ENCODE peak calls at places on chromosomes 13 and 19, in ten cellular contexts. Z is cardiac muscle cell, R is testis, C is tibial nerve, S is K562, W is CD14-positive monocyte, D is heart right ventricle, H is DND-41, U is progenitor cell of endocrine pancreas, P is lung. F is an unnamed sample.

GRCh38 chr13:114264886-114265611 is 16.4 kb upstream of the UPF3A start:
- DNase-seq in Z (no peak), R (no peak), C (no peak), S (no peak), W (no peak), D (no peak), H (no peak), U (no peak), P (no peak), F (no peak)

GRCh38 chr13:102930566-102930965 is 84.7 kb downstream of the ERCC5 start:
- DNase-seq in Z (no peak), R (no peak), C (no peak), S (no peak), W (no peak), D (no peak), H (no peak), U (no peak), P (no peak), F (no peak)

GRCh38 chr13:95002968-95003813 is 290.8 kb upstream of the SOX21 start:
- DNase-seq in Z (no peak), R (no peak), C (no peak), S (no peak), W (no peak), D (no peak), H (no peak), U (no peak), P (peak), F (peak)

GRCh38 chr19:38213911-38214625 is 10.0 kb downstream of the DPF1 start:
- DNase-seq in Z (peak), R (no peak), C (no peak), S (no peak), W (no peak), D (no peak), H (peak), U (no peak), P (no peak), F (no peak)

GRCh38 chr13:46469064-46469463 is 82.0 kb upstream of the RUBCNL start:
- DNase-seq in Z (peak), R (no peak), C (no peak), S (no peak), W (no peak), D (no peak), H (no peak), U (no peak), P (no peak), F (no peak)

GRCh38 chr13:95145587-95145986 is 155.7 kb downstream of the ABCC4 start:
- DNase-seq in Z (no peak), R (no peak), C (no peak), S (no peak), W (no peak), D (no peak), H (no peak), U (no peak), P (no peak), F (no peak)

GRCh38 chr19:46785054-46785979 is 3.1 kb downstream of the SLC1A5 start:
- DNase-seq in Z (peak), R (no peak), C (no peak), S (no peak), W (no peak), D (no peak), H (no peak), U (no peak), P (no peak), F (no peak)

GRCh38 chr19:4510435-4511255 is 7.6 kb downstream of the PLIN4 start:
- DNase-seq in Z (no peak), R (no peak), C (no peak), S (no peak), W (no peak), D (no peak), H (no peak), U (no peak), P (no peak), F (no peak)

GRCh38 chr13:110714798-110715394 is 1.4 kb downstream of the ING1 start:
- DNase-seq in Z (peak), R (peak), C (peak), S (no peak), W (no peak), D (peak), H (peak), U (peak), P (peak), F (peak)

GRCh38 chr13:39417131-39417530 is 185.9 kb downstream of the LHFPL6 start:
- DNase-seq in Z (peak), R (no peak), C (no peak), S (no peak), W (no peak), D (no peak), H (no peak), U (no peak), P (no peak), F (peak)

GRCh38 chr13:110116072-110116487 is 190.9 kb downstream of the COL4A1 start:
- DNase-seq in Z (peak), R (peak), C (no peak), S (peak), W (no peak), D (no peak), H (peak), U (peak), P (peak), F (peak)

GRCh38 chr19:40282209-40282580 is 3.0 kb downstream of the AKT2 start:
- DNase-seq in Z (no peak), R (no peak), C (no peak), S (no peak), W (no peak), D (no peak), H (no peak), U (no peak), P (no peak), F (no peak)

GRCh38 chr19:3881272-3882040 is 971 bp downstream of the ATCAY start:
- DNase-seq in Z (no peak), R (no peak), C (no peak), S (no peak), W (no peak), D (no peak), H (peak), U (no peak), P (no peak), F (no peak)

GRCh38 chr19:4966591-4966990 is 2.3 kb upstream of the KDM4B start:
- DNase-seq in Z (no peak), R (no peak), C (no peak), S (no peak), W (no peak), D (no peak), H (no peak), U (no peak), P (no peak), F (no peak)

GRCh38 chr19:55158848-55159793 is 1.6 kb upstream of the TNNI3 start:
- DNase-seq in Z (peak), R (no peak), C (no peak), S (peak), W (no peak), D (peak), H (no peak), U (no peak), P (no peak), F (no peak)

GRCh38 chr19:31154021-31154420 is 195.2 kb downstream of the TSHZ3 start:
- DNase-seq in Z (peak), R (no peak), C (no peak), S (no peak), W (no peak), D (no peak), H (no peak), U (no peak), P (no peak), F (no peak)

GRCh38 chr13:36758345-36758744 is 60.7 kb upstream of the RFXAP start:
- DNase-seq in Z (no peak), R (peak), C (no peak), S (no peak), W (no peak), D (no peak), H (no peak), U (no peak), P (peak), F (no peak)

GRCh38 chr19:44819246-44819832 is 10.4 kb downstream of the BCAM start:
- DNase-seq in Z (no peak), R (no peak), C (no peak), S (no peak), W (no peak), D (no peak), H (no peak), U (no peak), P (no peak), F (no peak)

GRCh38 chr13:57740719-57741118 is 109.2 kb downstream of the PCDH17 start:
- DNase-seq in Z (no peak), R (no peak), C (no peak), S (no peak), W (no peak), D (peak), H (no peak), U (no peak), P (no peak), F (no peak)

GRCh38 chr13:111187879-111188643 is 73.0 kb downstream of the ARHGEF7 start:
- DNase-seq in Z (peak), R (no peak), C (no peak), S (no peak), W (no peak), D (no peak), H (peak), U (no peak), P (no peak), F (no peak)

GRCh38 chr13:33483471-33483870 is 197.9 kb upstream of the STARD13 start:
- DNase-seq in Z (no peak), R (no peak), C (no peak), S (no peak), W (no peak), D (no peak), H (no peak), U (no peak), P (no peak), F (no peak)

GRCh38 chr13:99370476-99371272 is 63.5 kb upstream of the GPR183 start:
- DNase-seq in Z (no peak), R (no peak), C (no peak), S (no peak), W (no peak), D (no peak), H (no peak), U (no peak), P (no peak), F (no peak)

GRCh38 chr13:44439615-44440014 is 66.0 kb downstream of the SERP2 start:
- DNase-seq in Z (no peak), R (no peak), C (no peak), S (no peak), W (no peak), D (no peak), H (no peak), U (no peak), P (no peak), F (no peak)

GRCh38 chr19:48608798-48609263 is 2.3 kb downstream of the SPACA4 start:
- DNase-seq in Z (peak), R (no peak), C (no peak), S (peak), W (no peak), D (no peak), H (peak), U (no peak), P (no peak), F (no peak)

GRCh38 chr13:25380741-25381324 is 9.1 kb downstream of the ATP8A2 start:
- DNase-seq in Z (no peak), R (no peak), C (no peak), S (no peak), W (no peak), D (no peak), H (no peak), U (no peak), P (no peak), F (no peak)

GRCh38 chr13:105952233-105952767 is 583.2 kb downstream of the EFNB2 start:
- DNase-seq in Z (no peak), R (no peak), C (no peak), S (no peak), W (no peak), D (no peak), H (no peak), U (no peak), P (no peak), F (no peak)

GRCh38 chr13:60326273-60326672 is 70.7 kb upstream of the TDRD3 start:
- DNase-seq in Z (no peak), R (no peak), C (no peak), S (no peak), W (no peak), D (no peak), H (no peak), U (no peak), P (no peak), F (no peak)
- TF ChIP-seq CTCF in Z (no peak), R (no peak), C (no peak), S (no peak), W (no peak), D (no peak), H (no peak), U (no peak), P (no peak), F (no peak)

GRCh38 chr19:11116507-11116906 is 27.2 kb downstream of the LDLR start:
- DNase-seq in Z (no peak), R (no peak), C (no peak), S (no peak), W (no peak), D (no peak), H (no peak), U (no peak), P (no peak), F (no peak)
- TF ChIP-seq CTCF in Z (no peak), R (no peak), C (no peak), S (no peak), W (no peak), D (no peak), H (no peak), U (no peak), P (no peak), F (no peak)

GRCh38 chr19:13883665-13884064 is 6.7 kb downstream of the NANOS3 start:
- DNase-seq in Z (no peak), R (no peak), C (no peak), S (peak), W (no peak), D (no peak), H (peak), U (no peak), P (no peak), F (no peak)
- TF ChIP-seq CTCF in Z (peak), R (no peak), C (no peak), S (no peak), W (no peak), D (no peak), H (peak), U (no peak), P (no peak), F (no peak)

GRCh38 chr13:51283361-51283760 is 56.1 kb upstream of the SERPINE3 start:
- DNase-seq in Z (no peak), R (no peak), C (no peak), S (no peak), W (no peak), D (no peak), H (no peak), U (no peak), P (no peak), F (no peak)
- TF ChIP-seq CTCF in Z (no peak), R (no peak), C (no peak), S (no peak), W (no peak), D (no peak), H (no peak), U (no peak), P (no peak), F (no peak)

DNA sequence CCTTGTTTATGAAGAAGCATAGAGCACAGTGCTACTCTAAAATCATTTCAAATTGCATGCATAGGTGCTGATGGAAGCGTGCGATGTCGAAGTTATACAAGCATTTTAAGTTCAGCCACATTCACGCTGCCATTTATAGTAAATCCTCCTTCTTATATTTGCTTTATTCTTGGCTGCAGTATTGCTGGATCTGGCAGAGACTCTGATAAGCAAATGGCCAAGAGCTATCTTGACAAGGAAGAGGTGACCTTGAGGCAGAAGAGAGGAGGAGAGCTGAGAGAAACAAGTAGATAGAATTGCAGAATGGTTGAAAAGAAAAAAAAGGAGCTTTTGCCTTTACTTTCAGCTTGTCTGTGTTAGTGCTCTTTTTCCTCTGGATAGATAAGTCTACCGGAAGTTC is 18.9 kb upstream of the MYO16 start:
- DNase-seq in Z (no peak), R (no peak), C (no peak), S (no peak), W (no peak), D (no peak), H (no peak), U (no peak), P (no peak), F (no peak)
- TF ChIP-seq CTCF in Z (no peak), R (no peak), C (no peak), S (no peak), W (no peak), D (no peak), H (no peak), U (no peak), P (no peak), F (no peak)

DNA sequence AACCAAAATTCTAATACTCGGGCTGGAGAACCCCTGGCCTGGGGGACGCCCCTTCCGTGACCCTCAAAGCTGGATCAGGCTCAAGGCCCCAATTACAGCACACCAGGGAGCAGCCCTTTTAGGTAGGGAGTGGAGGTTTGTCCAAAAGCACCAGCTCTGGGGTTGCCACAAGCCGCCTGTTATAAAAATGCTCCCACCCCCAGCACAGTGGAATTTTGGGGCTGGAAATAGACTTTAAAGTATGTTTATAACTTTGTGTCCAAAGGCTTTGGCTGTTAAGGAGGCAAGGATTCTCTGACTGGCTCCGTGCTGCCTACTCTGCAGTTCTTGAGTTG is 564 bp upstream of the GMIP start:
- DNase-seq in Z (no peak), R (no peak), C (no peak), S (no peak), W (no peak), D (no peak), H (no peak), U (no peak), P (no peak), F (no peak)
- TF ChIP-seq CTCF in Z (no peak), R (no peak), C (no peak), S (no peak), W (peak), D (no peak), H (no peak), U (no peak), P (no peak), F (no peak)

F was measured in nephron progenitor cell.